ENCODE peak calls at places on chromosomes 4 and X, in eight cellular contexts. N, G, J, E, K, I, S and H are unnamed samples.

GRCh38 chrX:22795680-22796079 is 204.1 kb upstream of the DDX53 start:
- DNase-seq in N (no peak), G (no peak), J (no peak), E (no peak), K (no peak), I (no peak), S (no peak), H (no peak)

GRCh38 chrX:43456056-43456455 is 200.0 kb upstream of the MAOA start:
- DNase-seq in N (no peak), G (no peak), J (no peak), E (no peak), K (no peak), I (no peak), S (no peak), H (no peak)

GRCh38 chr4:128770807-128771206 is 38.7 kb upstream of the JADE1 start:
- DNase-seq in N (peak; percentile 38), G (no peak), J (peak; percentile 7), E (no peak), K (no peak), I (no peak), S (no peak), H (no peak)

GRCh38 chr4:6946497-6946896 is 36.9 kb downstream of the TBC1D14 start:
- DNase-seq in N (no peak), G (no peak), J (no peak), E (no peak), K (no peak), I (no peak), S (no peak), H (no peak)

GRCh38 chrX:114267127-114267526 is 316.8 kb upstream of the HTR2C start:
- DNase-seq in N (peak; percentile 1), G (no peak), J (no peak), E (no peak), K (no peak), I (no peak), S (no peak), H (no peak)

GRCh38 chr4:40375090-40375489 is 40.0 kb downstream of the CHRNA9 start:
- DNase-seq in N (no peak), G (no peak), J (no peak), E (no peak), K (no peak), I (no peak), S (no peak), H (no peak)

GRCh38 chr4:26992657-26993361 is 132.2 kb downstream of the STIM2 start:
- DNase-seq in N (peak; percentile 78), G (no peak), J (peak; percentile 18), E (peak; percentile 46), K (no peak), I (peak; percentile 21), S (no peak), H (peak; percentile 95)

GRCh38 chr4:168153596-168154440 is 61.5 kb downstream of the ANXA10 start:
- DNase-seq in N (peak; percentile 69), G (peak; percentile 80), J (peak; percentile 80), E (peak; percentile 61), K (no peak), I (peak; percentile 35), S (peak; percentile 82), H (peak; percentile 73)

GRCh38 chr4:54225671-54226398 is 3.3 kb upstream of the PDGFRA start:
- DNase-seq in N (no peak), G (no peak), J (peak; percentile 14), E (no peak), K (peak; percentile 30), I (no peak), S (no peak), H (no peak)

GRCh38 chr4:173182403-173182802 is 13.8 kb downstream of the GALNT7 start:
- DNase-seq in N (no peak), G (no peak), J (peak; percentile 63), E (peak; percentile 50), K (no peak), I (no peak), S (no peak), H (no peak)

GRCh38 chr4:20506827-20507226 is 193.4 kb upstream of the PACRGL start:
- DNase-seq in N (no peak), G (no peak), J (peak; percentile 9), E (no peak), K (no peak), I (no peak), S (no peak), H (no peak)

GRCh38 chr4:181711387-181711786 is 531.8 kb upstream of the TENM3 start:
- DNase-seq in N (no peak), G (no peak), J (no peak), E (no peak), K (no peak), I (no peak), S (no peak), H (no peak)

GRCh38 chrX:41245641-41246040 is 88.3 kb upstream of the DDX3X start:
- DNase-seq in N (no peak), G (no peak), J (no peak), E (no peak), K (no peak), I (no peak), S (no peak), H (no peak)

GRCh38 chr4:164892018-164892417 is 15.0 kb downstream of the APELA start:
- DNase-seq in N (no peak), G (no peak), J (no peak), E (no peak), K (no peak), I (no peak), S (no peak), H (no peak)

GRCh38 chrX:93585661-93586060 is 87.7 kb downstream of the NAP1L3 start:
- DNase-seq in N (no peak), G (no peak), J (no peak), E (no peak), K (no peak), I (no peak), S (no peak), H (no peak)

GRCh38 chr4:139909036-139909435 is 243.4 kb downstream of the MGST2 start:
- DNase-seq in N (no peak), G (no peak), J (peak; percentile 81), E (no peak), K (no peak), I (no peak), S (no peak), H (no peak)

GRCh38 chr4:145545538-145546224 is 64.0 kb downstream of the SMAD1 start:
- DNase-seq in N (no peak), G (no peak), J (peak; percentile 98), E (peak; percentile 95), K (no peak), I (no peak), S (no peak), H (no peak)

GRCh38 chr4:140176735-140177134 is 22.8 kb upstream of the MAML3 start:
- DNase-seq in N (peak; percentile 17), G (no peak), J (peak; percentile 33), E (no peak), K (no peak), I (no peak), S (no peak), H (no peak)

GRCh38 chr4:165625281-165625680 is 246.5 kb downstream of the CPE start:
- DNase-seq in N (no peak), G (no peak), J (peak; percentile 71), E (no peak), K (no peak), I (no peak), S (no peak), H (no peak)

GRCh38 chr4:147349199-147349598 is 131.7 kb upstream of the EDNRA start:
- DNase-seq in N (no peak), G (no peak), J (no peak), E (no peak), K (no peak), I (no peak), S (no peak), H (no peak)

GRCh38 chrX:154368630-154369452 is 5.6 kb downstream of the FLNA start:
- DNase-seq in N (peak; percentile 97), G (peak; percentile 34), J (peak; percentile 82), E (peak; percentile 74), K (no peak), I (peak; percentile 85), S (peak; percentile 95), H (peak; percentile 49)

GRCh38 chr4:124409044-124409443 is 303.5 kb downstream of the ANKRD50 start:
- DNase-seq in N (no peak), G (no peak), J (no peak), E (no peak), K (no peak), I (no peak), S (no peak), H (no peak)

GRCh38 chr4:7195546-7196282 is 3.4 kb downstream of the SORCS2 start:
- DNase-seq in N (no peak), G (no peak), J (no peak), E (no peak), K (no peak), I (no peak), S (no peak), H (no peak)

GRCh38 chr4:16838226-16838875 is 60.1 kb downstream of the LDB2 start:
- DNase-seq in N (no peak), G (no peak), J (no peak), E (no peak), K (no peak), I (no peak), S (no peak), H (no peak)